ENCODE peak calls at places on chromosomes 5 and 9, in four cellular contexts. C is aorta, V is uterus, L is IMR-90. J is an unnamed sample. For H3K4me1 and H3K9me3, the result is how much of the 10 kb centered on the place peaks cover.

GRCh38 chr5:112918679-112919078 is 3.3 kb downstream of the REEP5 start:
- DNase-seq in C (no peak), V (no peak), L (peak), J (no peak)

GRCh38 chr9:136361757-136362449 is 1.6 kb downstream of the DNLZ start:
- DNase-seq in C (no peak), V (peak), L (peak), J (no peak)

GRCh38 chr5:95194856-95195255 is 90.0 kb downstream of the MCTP1 start:
- DNase-seq in C (no peak), V (no peak), L (no peak), J (no peak)

GRCh38 chr5:174222891-174223290 is 177.4 kb downstream of the NSG2 start:
- DNase-seq in C (no peak), V (no peak), L (no peak), J (no peak)

GRCh38 chr9:137381501-137382443 is 41.2 kb downstream of the EXD3 start:
- DNase-seq in C (peak), V (no peak), L (no peak), J (peak)

GRCh38 chr9:78041971-78042370 is 10.4 kb upstream of the GNAQ start:
- DNase-seq in C (no peak), V (no peak), L (no peak), J (no peak)

GRCh38 chr9:116697341-116697740 is 10.2 kb downstream of the TRIM32 start:
- DNase-seq in C (no peak), V (no peak), L (peak), J (no peak)

GRCh38 chr5:139884734-139885133 is 89.1 kb downstream of the PSD2 start:
- DNase-seq in C (no peak), V (no peak), L (no peak), J (no peak)

GRCh38 chr5:66867622-66868322 is 271.6 kb downstream of the MAST4 start:
- DNase-seq in C (no peak), V (no peak), L (no peak), J (no peak)

GRCh38 chr9:137021979-137022619 is 5.9 kb downstream of the ABCA2 start:
- DNase-seq in C (peak), V (no peak), L (peak), J (peak)

GRCh38 chr5:122896598-122897282 is 51.3 kb downstream of the SNX24 start:
- DNase-seq in C (no peak), V (no peak), L (peak), J (no peak)

GRCh38 chr5:68273717-68274409 is 58.3 kb downstream of the PIK3R1 start:
- DNase-seq in C (no peak), V (no peak), L (no peak), J (no peak)
- H3K4me1 ChIP-seq in C (under half), V (under half), L (under half), J (under half)

GRCh38 chr5:17123785-17124184 is 93.6 kb upstream of the BASP1 start:
- DNase-seq in C (no peak), V (no peak), L (no peak), J (no peak)

GRCh38 chr5:17118631-17119030 is 98.8 kb upstream of the BASP1 start:
- DNase-seq in C (no peak), V (peak), L (peak), J (peak)

GRCh38 chr5:17120209-17120608 is 97.2 kb upstream of the BASP1 start:
- DNase-seq in C (no peak), V (no peak), L (no peak), J (no peak)

GRCh38 chr5:17123010-17123409 is 94.4 kb upstream of the BASP1 start:
- DNase-seq in C (no peak), V (no peak), L (no peak), J (no peak)

GRCh38 chr5:17121776-17122175 is 95.7 kb upstream of the BASP1 start:
- DNase-seq in C (no peak), V (no peak), L (no peak), J (no peak)
- H3K9me3 ChIP-seq in C (under half), V (under half), L (under half), J (under half)

GRCh38 chr9:127506814-127507750 is 55.8 kb downstream of the LRSAM1 start:
- DNase-seq in C (no peak), V (no peak), L (peak), J (no peak)
- H3K27ac ChIP-seq in C (no peak), V (peak), L (peak), J (peak)

GRCh38 chr9:120885459-120885858 is 8.5 kb upstream of the PHF19 start:
- DNase-seq in C (no peak), V (no peak), L (no peak), J (no peak)
- H3K4me1 ChIP-seq in C (under half), V (under half), L (under half), J (under half)

DNA sequence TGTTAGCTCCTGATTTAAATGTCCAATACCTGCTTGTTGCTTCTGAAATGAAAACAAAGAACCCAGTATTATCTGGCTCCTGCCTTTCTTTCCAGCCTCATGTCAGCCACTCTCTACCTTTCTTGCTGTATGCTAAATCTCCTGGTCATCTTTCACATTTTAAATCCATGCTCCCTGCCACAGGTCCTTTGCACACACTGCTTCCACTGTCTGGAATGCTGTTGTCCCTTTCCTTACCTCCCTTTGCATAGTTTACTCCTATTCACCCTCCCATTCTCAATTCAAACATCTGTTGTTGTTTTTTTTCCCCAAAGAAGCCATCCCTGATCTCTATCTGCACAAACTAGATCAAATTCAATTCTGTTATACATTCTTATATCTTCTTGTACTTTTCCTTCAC is 97.0 kb upstream of the NR4A3 start:
- DNase-seq in C (no peak), V (no peak), L (no peak), J (no peak)
- H3K9me3 ChIP-seq in C (under half), V (under half), L (under half), J (under half)

GRCh38 chr9:126461029-126461428 is 134.4 kb downstream of the MVB12B start:
- DNase-seq in C (no peak), V (no peak), L (no peak), J (no peak)
- H3K27ac ChIP-seq in C (no peak), V (no peak), L (no peak), J (no peak)

DNA sequence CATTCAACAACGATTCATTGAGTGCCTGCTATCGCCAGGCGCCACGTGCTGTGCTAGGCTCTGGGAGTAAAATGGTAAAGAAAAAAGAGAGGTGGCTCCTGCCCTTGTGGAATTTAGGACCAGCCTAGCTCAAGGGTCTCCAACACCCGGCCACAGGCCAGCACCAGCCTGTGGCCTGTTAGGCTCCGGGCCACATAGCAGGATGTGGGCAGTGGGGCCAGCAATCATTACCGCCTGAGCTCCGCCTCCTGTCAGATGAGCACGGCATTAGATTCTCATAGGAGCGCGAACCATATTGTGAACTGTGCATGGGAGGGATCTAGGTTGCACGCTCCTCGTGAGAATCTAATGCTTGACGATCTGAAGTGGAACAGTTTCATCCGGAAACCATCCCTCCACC is 1.5 kb downstream of the RMRP start:
- DNase-seq in C (peak), V (no peak), L (no peak), J (no peak)
- H3K4me1 ChIP-seq in C (under half), V (under half), L (under half), J (under half)

GRCh38 chr5:179044765-179045164 is 15.4 kb upstream of the ZNF354C start:
- DNase-seq in C (no peak), V (no peak), L (no peak), J (no peak)
- H3K9me3 ChIP-seq in C (under half), V (under half), L (under half), J (under half)

J was measured in lower lobe of right lung.